ENCODE peak calls at places on chromosome 14, in ten cellular contexts. G is neural progenitor cell, B is OCI-LY7, V is astrocyte of the spinal cord, M is pancreas, F is WTC11, E is lower leg skin, R is tibial artery, I is psoas muscle, J is dorsolateral prefrontal cortex. O is an unnamed sample.

GRCh38 chr14:90419200-90419599 is 22.4 kb downstream of the CALM1 start:
- DNase-seq in G (no peak), B (no peak), V (peak), M (peak), F (no peak), E (peak), R (peak), I (peak), J (peak), O (peak)

GRCh38 chr14:32185097-32185496 is 16.7 kb upstream of the RNU6-7 start:
- DNase-seq in G (no peak), B (no peak), V (no peak), M (no peak), F (no peak), E (no peak), R (no peak), I (no peak), J (no peak), O (no peak)

GRCh38 chr14:31435276-31435675 is 14.9 kb upstream of the HEATR5A start:
- DNase-seq in G (no peak), B (no peak), V (no peak), M (no peak), F (no peak), E (no peak), R (no peak), I (no peak), J (no peak), O (no peak)

GRCh38 chr14:101254805-101255764 is 306.2 kb upstream of the DIO3 start:
- DNase-seq in G (no peak), B (no peak), V (no peak), M (no peak), F (no peak), E (no peak), R (no peak), I (no peak), J (no peak), O (no peak)

GRCh38 chr14:26199599-26200370 is 398.0 kb downstream of the NOVA1 start:
- DNase-seq in G (no peak), B (no peak), V (peak), M (no peak), F (no peak), E (no peak), R (no peak), I (no peak), J (no peak), O (no peak)

GRCh38 chr14:50501642-50502041 is 30.7 kb downstream of the MAP4K5 start:
- DNase-seq in G (no peak), B (no peak), V (peak), M (no peak), F (no peak), E (no peak), R (no peak), I (no peak), J (no peak), O (no peak)

GRCh38 chr14:32508281-32508680 is 179.2 kb downstream of the AKAP6 start:
- DNase-seq in G (no peak), B (no peak), V (peak), M (no peak), F (no peak), E (no peak), R (no peak), I (no peak), J (no peak), O (no peak)

GRCh38 chr14:75523771-75524171 is 1.5 kb downstream of the BATF start:
- DNase-seq in G (no peak), B (no peak), V (no peak), M (no peak), F (no peak), E (no peak), R (no peak), I (no peak), J (no peak), O (no peak)

GRCh38 chr14:100438678-100439592 is 115.8 kb downstream of the SLC25A47 start:
- DNase-seq in G (no peak), B (no peak), V (peak), M (no peak), F (no peak), E (peak), R (no peak), I (no peak), J (peak), O (peak)

GRCh38 chr14:53002576-53002975 is 51.7 kb upstream of the FERMT2 start:
- DNase-seq in G (no peak), B (peak), V (no peak), M (no peak), F (no peak), E (no peak), R (no peak), I (no peak), J (no peak), O (no peak)

GRCh38 chr14:102279688-102280348 is 25.1 kb downstream of the MOK start:
- DNase-seq in G (peak), B (no peak), V (peak), M (no peak), F (no peak), E (no peak), R (no peak), I (no peak), J (no peak), O (peak)

GRCh38 chr14:75660630-75661498 is at the start of the genes ERG28 and TTLL5:
- DNase-seq in G (peak), B (peak), V (peak), M (peak), F (peak), E (peak), R (peak), I (peak), J (peak), O (peak)

GRCh38 chr14:23300687-23301223 is 1.9 kb downstream of the PPP1R3E start:
- DNase-seq in G (peak), B (peak), V (peak), M (peak), F (no peak), E (no peak), R (peak), I (peak), J (no peak), O (peak)

GRCh38 chr14:61501714-61502458 is 180.5 kb downstream of the PRKCH start:
- DNase-seq in G (no peak), B (peak), V (no peak), M (no peak), F (no peak), E (no peak), R (no peak), I (no peak), J (no peak), O (no peak)

GRCh38 chr14:61477845-61478438 is 156.6 kb downstream of the PRKCH start:
- DNase-seq in G (no peak), B (peak), V (no peak), M (peak), F (no peak), E (no peak), R (peak), I (peak), J (no peak), O (peak)

GRCh38 chr14:52328286-52328685 is 14.2 kb downstream of the PTGER2 start:
- DNase-seq in G (no peak), B (no peak), V (peak), M (no peak), F (no peak), E (no peak), R (no peak), I (no peak), J (no peak), O (no peak)

GRCh38 chr14:83071888-83072501 is 1538.3 kb upstream of the SEL1L start:
- DNase-seq in G (peak), B (peak), V (no peak), M (no peak), F (no peak), E (no peak), R (no peak), I (no peak), J (no peak), O (peak)
- TF ChIP-seq CTCF in G (peak), B (peak), V (peak), M (no peak), F (peak), E (no peak), R (no peak), I (no peak), J (no peak), O (peak)

DNA sequence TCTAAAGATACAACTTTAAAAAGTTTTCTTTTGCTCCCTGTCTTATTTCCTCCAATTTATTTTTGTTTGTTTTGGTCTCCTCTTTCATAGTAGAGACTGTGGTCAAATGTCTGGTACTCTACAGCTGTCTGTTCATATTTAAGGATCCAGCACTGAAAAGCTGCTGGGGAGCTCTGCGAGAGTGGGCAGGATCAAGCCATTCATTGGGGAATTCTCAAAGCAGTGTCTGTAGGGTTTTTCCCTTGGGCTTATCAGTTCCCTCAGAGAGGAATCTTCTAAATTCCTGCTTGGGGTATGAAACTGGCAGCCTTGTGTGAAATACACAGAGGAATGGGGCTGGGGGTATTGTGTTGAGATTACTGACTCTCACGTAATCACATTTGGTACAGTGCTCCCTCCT is 52.3 kb downstream of the FNTB start:
- DNase-seq in G (peak), B (no peak), V (no peak), M (no peak), F (no peak), E (no peak), R (no peak), I (no peak), J (no peak), O (no peak)
- TF ChIP-seq CTCF in G (no peak), B (no peak), V (no peak), M (no peak), F (no peak), E (no peak), R (no peak), I (no peak), J (no peak), O (no peak)

GRCh38 chr14:99168330-99168729 is 103.7 kb downstream of the BCL11B start:
- DNase-seq in G (no peak), B (no peak), V (no peak), M (no peak), F (no peak), E (no peak), R (no peak), I (no peak), J (no peak), O (no peak)

GRCh38 chr14:99163446-99163845 is 108.6 kb downstream of the BCL11B start:
- DNase-seq in G (no peak), B (no peak), V (no peak), M (no peak), F (no peak), E (no peak), R (no peak), I (no peak), J (no peak), O (no peak)

GRCh38 chr14:99164712-99165111 is 107.3 kb downstream of the BCL11B start:
- DNase-seq in G (no peak), B (no peak), V (no peak), M (no peak), F (no peak), E (no peak), R (no peak), I (no peak), J (no peak), O (no peak)

GRCh38 chr14:99169776-99170356 is 102.1 kb downstream of the BCL11B start:
- DNase-seq in G (peak), B (no peak), V (no peak), M (no peak), F (no peak), E (no peak), R (no peak), I (no peak), J (no peak), O (no peak)

GRCh38 chr14:99166506-99166905 is 105.5 kb downstream of the BCL11B start:
- DNase-seq in G (no peak), B (no peak), V (no peak), M (no peak), F (no peak), E (no peak), R (no peak), I (no peak), J (no peak), O (no peak)
- TF ChIP-seq CTCF in G (no peak), B (no peak), V (no peak), M (no peak), F (no peak), E (no peak), R (no peak), I (no peak), J (no peak), O (no peak)

DNA sequence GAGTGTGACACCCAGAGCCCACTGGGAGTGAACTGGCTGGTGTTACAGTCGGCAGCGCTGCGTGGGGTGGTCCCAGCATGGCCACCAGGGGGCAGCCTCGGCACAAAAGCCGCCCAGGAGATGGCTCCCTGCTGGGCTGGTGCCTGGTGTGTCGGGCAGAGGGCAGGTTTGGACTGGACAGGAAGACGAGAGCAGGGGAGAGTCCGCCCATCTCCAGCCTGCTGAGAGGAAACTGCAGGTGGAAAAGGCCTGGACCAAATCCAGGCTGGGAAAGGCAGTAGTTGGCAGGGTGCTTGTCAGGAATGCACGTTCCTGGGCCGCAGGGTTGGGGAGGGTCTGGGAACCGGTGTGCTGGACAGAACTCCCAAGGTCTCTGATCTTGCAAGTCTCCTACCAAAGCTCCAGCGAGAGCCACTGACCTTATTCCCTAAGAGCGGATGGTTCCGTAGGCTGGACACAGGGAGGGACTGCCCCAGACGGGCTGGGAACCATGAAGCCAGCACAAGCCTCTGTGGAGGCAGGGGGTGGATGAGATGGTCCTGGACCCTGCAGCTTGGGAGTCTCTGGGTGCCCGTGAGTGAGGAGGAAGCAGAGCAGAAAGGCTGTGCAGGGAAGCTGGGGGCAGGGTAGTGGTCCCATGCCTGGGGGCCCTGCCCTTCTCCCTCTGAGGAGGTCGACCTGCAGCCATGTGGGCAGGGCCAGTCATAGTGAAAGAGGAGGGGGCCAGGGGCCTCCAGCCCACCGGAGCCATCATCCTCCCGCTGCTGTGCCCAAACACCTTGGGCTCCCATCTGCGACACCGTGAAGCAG is 1.8 kb downstream of the AHNAK2 start:
- DNase-seq in G (peak), B (peak), V (peak), M (peak), F (peak), E (peak), R (peak), I (peak), J (peak), O (peak)
- TF ChIP-seq CTCF in G (peak), B (peak), V (peak), M (peak), F (peak), E (no peak), R (peak), I (peak), J (peak), O (peak)

DNA sequence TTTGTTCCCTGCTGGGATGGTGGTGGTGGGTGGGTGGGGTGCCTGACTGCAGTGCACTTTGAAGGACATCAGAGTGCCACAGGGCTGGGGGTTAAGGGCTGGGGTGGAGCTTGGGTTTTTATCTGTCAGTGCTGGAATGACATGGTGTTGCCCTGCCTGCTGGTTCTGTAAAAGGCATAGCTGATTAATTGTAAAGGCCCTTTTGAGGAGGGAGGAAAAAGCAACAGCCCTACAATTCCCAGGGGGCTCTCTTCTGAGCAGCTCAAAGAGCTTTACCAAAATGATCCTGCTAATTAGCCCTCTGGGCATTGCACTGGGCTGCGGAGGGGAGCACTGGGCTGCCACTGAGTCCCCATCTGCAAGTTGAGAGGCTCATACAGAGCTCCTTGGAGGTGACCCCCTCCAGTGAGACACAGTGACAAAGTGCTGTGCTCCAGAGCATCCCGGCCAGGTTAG is 21.2 kb downstream of the PLEKHG3 start:
- DNase-seq in G (peak), B (no peak), V (no peak), M (no peak), F (no peak), E (no peak), R (peak), I (peak), J (no peak), O (no peak)
- TF ChIP-seq CTCF in G (no peak), B (no peak), V (no peak), M (no peak), F (no peak), E (no peak), R (no peak), I (no peak), J (no peak), O (no peak)

DNA sequence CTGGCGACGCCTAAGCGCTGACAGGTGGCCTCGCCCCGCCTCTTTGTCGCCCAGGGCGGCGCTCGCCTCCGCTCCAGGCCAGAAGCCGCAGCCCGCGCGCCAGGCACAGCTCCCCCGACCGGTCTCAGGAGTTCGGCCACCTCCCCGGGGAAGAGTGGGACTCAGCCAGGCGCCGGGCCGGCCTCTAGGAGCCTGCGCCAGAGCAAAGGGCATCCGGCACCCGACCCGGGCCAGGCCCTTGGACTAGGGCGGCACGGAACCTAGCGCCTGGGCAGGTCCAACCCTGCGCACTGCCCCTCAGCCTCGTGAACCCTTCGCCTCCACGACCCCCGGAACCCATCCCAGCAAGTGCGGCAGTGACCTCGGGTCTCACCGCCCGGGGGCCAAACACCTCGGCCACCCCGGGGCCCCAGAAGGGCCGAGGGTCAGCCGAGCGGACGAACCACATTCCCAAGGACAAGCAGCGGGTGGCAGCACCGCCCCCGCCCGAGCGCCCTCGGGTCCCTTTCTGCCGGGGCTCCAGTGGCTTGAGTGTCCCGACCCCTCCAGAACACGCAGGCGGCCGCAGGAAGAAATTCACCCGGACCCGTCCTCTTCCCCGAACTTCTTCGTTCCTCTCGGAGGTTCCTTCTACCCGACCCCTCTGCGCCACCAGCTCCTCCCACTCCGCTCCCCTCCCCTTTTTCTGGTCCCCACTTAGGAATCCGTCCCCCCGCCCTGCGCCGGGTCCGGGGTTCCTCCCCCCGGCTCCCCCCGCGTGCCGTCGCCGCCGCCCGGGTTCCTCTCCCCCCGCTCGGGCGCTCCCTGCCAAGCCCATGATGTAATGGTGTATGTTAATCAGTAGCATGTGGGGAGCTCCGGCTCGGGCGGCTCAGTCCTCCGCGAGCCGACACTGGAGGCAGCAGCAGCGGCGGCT is 1.4 kb upstream of the SAMD4A start:
- DNase-seq in G (peak), B (peak), V (peak), M (peak), F (peak), E (peak), R (peak), I (peak), J (peak), O (peak)
- TF ChIP-seq CTCF in G (no peak), B (peak), V (peak), M (no peak), F (no peak), E (no peak), R (no peak), I (peak), J (peak), O (no peak)

DNA sequence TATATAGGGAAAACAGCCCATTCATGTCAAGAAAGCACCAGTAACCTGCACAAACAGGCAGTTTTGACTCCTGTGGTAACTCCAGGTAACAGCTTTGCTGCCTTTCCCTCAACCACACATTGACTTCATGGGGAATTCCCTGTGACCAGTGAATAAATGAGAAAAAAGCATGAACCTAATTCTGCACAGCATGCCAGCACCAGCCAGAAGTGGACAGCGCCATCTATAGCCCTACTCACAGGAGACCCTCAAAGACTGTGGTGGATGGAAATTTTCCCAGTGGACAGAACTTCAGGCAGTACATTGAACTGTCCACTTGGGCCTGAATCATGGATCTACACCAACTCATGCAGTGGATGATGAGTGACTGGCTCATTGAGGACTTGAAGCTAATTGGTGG is 152.1 kb downstream of the SLC8A3 start:
- DNase-seq in G (peak), B (no peak), V (no peak), M (no peak), F (no peak), E (no peak), R (no peak), I (no peak), J (no peak), O (no peak)
- TF ChIP-seq CTCF in G (peak), B (peak), V (no peak), M (no peak), F (no peak), E (no peak), R (no peak), I (no peak), J (no peak), O (no peak)

DNA sequence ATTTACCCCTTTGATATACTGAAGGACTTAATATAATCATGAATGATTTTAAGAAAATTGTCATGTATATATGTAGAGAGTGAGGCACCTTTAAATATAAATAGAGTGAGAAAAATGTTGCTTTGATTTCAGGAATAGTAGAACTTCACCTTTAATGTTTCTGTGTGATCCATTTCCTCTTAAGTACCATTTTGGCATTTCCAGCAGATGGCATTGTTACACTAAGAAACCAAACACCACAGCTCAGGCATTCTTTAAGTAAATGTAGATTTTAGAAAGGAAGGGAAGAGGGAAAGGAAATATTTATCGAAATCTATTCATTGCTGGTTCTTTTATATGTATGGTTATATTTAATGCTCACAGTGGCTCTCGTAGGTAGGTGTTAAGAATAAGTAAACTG is 556.7 kb upstream of the FBXO33 start:
- DNase-seq in G (peak), B (peak), V (peak), M (no peak), F (no peak), E (no peak), R (no peak), I (no peak), J (no peak), O (peak)
- TF ChIP-seq CTCF in G (peak), B (peak), V (peak), M (no peak), F (no peak), E (no peak), R (no peak), I (peak), J (peak), O (no peak)

GRCh38 chr14:56156096-56156495 is 37.9 kb downstream of the PELI2 start:
- DNase-seq in G (no peak), B (no peak), V (no peak), M (no peak), F (no peak), E (no peak), R (no peak), I (no peak), J (no peak), O (no peak)
- TF ChIP-seq CTCF in G (no peak), B (no peak), V (no peak), M (no peak), F (no peak), E (no peak), R (no peak), I (no peak), J (no peak), O (no peak)

O was measured in Calu3.